ENCODE peak calls at places on chromosomes 12 and 14, in five cellular contexts. N is HepG2, O is upper lobe of left lung, W is K562, J is GM12878. F is an unnamed sample.

GRCh38 chr12:95736631-95737030 is 53.9 kb downstream of the NTN4 start:
- ATAC-seq in N (no peak), O (no peak), W (no peak), J (no peak), F (no peak)

GRCh38 chr14:64841121-64841611 is 38.5 kb downstream of the SPTB start:
- ATAC-seq in N (peak), O (no peak), W (peak), J (no peak), F (no peak)

GRCh38 chr12:59372971-59373370 is 222.9 kb upstream of the SLC16A7 start:
- ATAC-seq in N (peak), O (no peak), W (no peak), J (peak), F (no peak)

GRCh38 chr12:55624056-55624455 is 12.6 kb upstream of the OR10P1 start:
- ATAC-seq in N (no peak), O (no peak), W (no peak), J (peak), F (no peak)

GRCh38 chr14:90608281-90608680 is 207.9 kb downstream of the TTC7B start:
- ATAC-seq in N (no peak), O (peak), W (no peak), J (no peak), F (peak)

GRCh38 chr12:131720241-131720640 is 9.4 kb downstream of the SFSWAP start:
- ATAC-seq in N (no peak), O (no peak), W (no peak), J (no peak), F (no peak)

GRCh38 chr14:72075649-72076334 is 143.6 kb downstream of the RGS6 start:
- ATAC-seq in N (no peak), O (no peak), W (no peak), J (no peak), F (no peak)

GRCh38 chr12:26629864-26630263 is 203.1 kb downstream of the ITPR2 start:
- ATAC-seq in N (peak), O (no peak), W (peak), J (no peak), F (peak)

GRCh38 chr12:72271401-72271740 is 799 bp upstream of the TRHDE start:
- ATAC-seq in N (peak), O (no peak), W (peak), J (no peak), F (no peak)

GRCh38 chr14:45810152-45810872 is 557.3 kb upstream of the MIS18BP1 start:
- ATAC-seq in N (no peak), O (no peak), W (no peak), J (peak), F (no peak)

GRCh38 chr12:92363295-92364146 is 217.9 kb upstream of the BTG1 start:
- ATAC-seq in N (no peak), O (peak), W (peak), J (peak), F (peak)

GRCh38 chr12:46402451-46402850 is 29.9 kb upstream of the SLC38A2 start:
- ATAC-seq in N (no peak), O (no peak), W (no peak), J (no peak), F (peak)

GRCh38 chr14:63933110-63933509 is 80.3 kb downstream of the SYNE2 start:
- ATAC-seq in N (no peak), O (no peak), W (no peak), J (peak), F (no peak)

GRCh38 chr12:108147279-108147678 is 18.2 kb downstream of the WSCD2 start:
- ATAC-seq in N (no peak), O (no peak), W (no peak), J (no peak), F (no peak)

GRCh38 chr14:50082308-50082742 is 34.0 kb downstream of the VCPKMT start:
- ATAC-seq in N (peak), O (peak), W (no peak), J (peak), F (no peak)

GRCh38 chr14:21940887-21941855 is 267.6 kb upstream of the OR4E1 start:
- ATAC-seq in N (peak), O (no peak), W (peak), J (peak), F (no peak)

GRCh38 chr14:50734950-50735697 is 67.0 kb upstream of the SAV1 start:
- ATAC-seq in N (no peak), O (no peak), W (no peak), J (no peak), F (no peak)

GRCh38 chr12:106310687-106311086 is 8.2 kb downstream of the TCP11L2 start:
- ATAC-seq in N (no peak), O (no peak), W (peak), J (no peak), F (no peak)

GRCh38 chr14:53742226-53742607 is 214.4 kb downstream of the BMP4 start:
- ATAC-seq in N (no peak), O (no peak), W (no peak), J (no peak), F (no peak)
- TF ChIP-seq EP300 in N (no peak), O (no peak), W (no peak), J (no peak), F (no peak)

DNA sequence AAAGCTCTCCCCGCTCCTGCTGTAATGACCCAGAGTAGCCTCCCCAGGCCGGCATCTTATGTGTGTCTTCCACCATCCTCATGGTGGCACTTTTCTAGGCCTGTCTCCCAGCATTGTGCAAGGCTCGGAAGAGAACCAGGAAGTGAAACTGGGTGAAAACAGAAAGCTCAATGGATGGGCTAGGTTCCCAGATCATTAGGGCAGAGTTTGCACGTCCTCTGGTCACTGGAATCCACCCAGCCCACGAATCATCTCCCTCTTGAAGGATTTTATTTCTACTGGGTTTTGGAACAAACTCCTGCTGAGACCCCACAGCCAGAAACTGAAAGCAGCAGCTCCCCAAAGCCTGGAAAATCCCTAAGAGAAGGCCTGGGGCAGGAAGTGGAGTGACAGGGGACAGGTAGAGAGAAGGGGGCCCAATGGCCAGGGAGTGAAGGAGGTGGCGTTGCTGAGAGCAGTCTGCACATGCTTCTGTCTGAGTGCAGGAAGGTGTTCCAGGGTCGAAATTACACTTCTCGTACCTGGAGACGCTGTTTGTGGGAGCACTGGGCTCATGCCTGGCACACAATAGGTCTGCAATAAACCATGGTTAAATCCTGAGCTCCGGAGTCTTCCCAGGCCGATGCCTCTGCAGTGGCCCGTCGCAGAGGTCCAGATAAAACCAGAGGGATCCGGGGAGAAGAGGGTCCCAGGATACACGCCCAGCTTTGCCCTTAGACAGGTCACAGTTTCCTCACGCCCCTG is 15.6 kb downstream of the ACVRL1 start:
- ATAC-seq in N (peak), O (no peak), W (no peak), J (peak), F (peak)
- TF ChIP-seq POLR2AphosphoS5 in N (no peak), O (peak), W (no peak), J (no peak), F (peak)

GRCh38 chr12:63319936-63320633 is 169.1 kb upstream of the AVPR1A start:
- ATAC-seq in N (no peak), O (no peak), W (no peak), J (no peak), F (no peak)

GRCh38 chr12:63318313-63318712 is 167.3 kb upstream of the AVPR1A start:
- ATAC-seq in N (no peak), O (no peak), W (no peak), J (no peak), F (no peak)

GRCh38 chr12:63317880-63318279 is 166.9 kb upstream of the AVPR1A start:
- ATAC-seq in N (no peak), O (no peak), W (no peak), J (no peak), F (no peak)

GRCh38 chr12:63319386-63319785 is 168.4 kb upstream of the AVPR1A start:
- ATAC-seq in N (peak), O (no peak), W (no peak), J (peak), F (no peak)

DNA sequence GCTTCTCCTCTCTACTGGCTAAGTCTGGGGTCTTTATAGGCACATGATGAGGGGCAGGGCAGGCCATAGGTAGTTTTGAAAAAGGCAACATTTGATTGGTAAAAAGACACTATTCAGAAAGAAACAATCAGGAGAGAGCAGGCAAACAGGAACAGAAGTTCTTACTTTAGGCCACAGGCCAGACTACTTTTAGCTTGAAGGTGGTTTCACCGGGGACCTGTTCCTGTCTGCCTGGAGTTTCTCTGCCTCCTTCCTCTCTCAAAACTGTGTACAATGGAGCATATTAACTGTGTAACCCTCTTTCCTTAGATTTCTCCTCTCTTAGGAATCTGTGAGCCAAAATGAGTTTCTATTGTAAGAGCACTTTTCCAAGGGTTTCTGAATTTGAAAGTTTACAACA is 167.9 kb upstream of the AVPR1A start:
- ATAC-seq in N (no peak), O (no peak), W (no peak), J (no peak), F (no peak)
- TF ChIP-seq EP300 in N (no peak), O (no peak), W (no peak), J (no peak), F (no peak)

DNA sequence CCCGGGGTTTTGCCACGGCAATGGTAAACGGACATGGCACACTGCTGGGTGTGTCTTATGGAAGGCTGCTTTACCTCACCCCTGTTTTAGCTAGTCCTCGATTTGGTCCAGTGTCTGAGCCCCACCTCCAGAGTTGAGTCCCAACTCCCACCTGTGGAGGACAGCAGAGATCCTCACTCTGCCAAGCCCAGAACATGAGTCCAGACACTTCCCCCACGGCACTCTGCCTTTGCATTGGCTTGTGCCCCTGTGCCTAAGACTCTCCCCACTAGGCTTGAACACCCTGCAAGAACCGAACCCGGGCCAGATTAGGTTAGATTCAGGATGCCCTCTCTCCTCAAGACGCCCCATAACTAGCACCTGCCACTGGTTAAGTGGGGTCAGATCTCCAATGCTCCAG is 59.8 kb upstream of the C14orf180 start:
- ATAC-seq in N (no peak), O (no peak), W (no peak), J (no peak), F (no peak)
- TF ChIP-seq POLR2AphosphoS5 in N (no peak), O (no peak), W (no peak), J (no peak), F (no peak)

GRCh38 chr14:85273952-85274351 is 256.0 kb upstream of the FLRT2 start:
- ATAC-seq in N (no peak), O (no peak), W (no peak), J (no peak), F (no peak)
- TF ChIP-seq EP300 in N (no peak), O (no peak), W (no peak), J (no peak), F (no peak)

DNA sequence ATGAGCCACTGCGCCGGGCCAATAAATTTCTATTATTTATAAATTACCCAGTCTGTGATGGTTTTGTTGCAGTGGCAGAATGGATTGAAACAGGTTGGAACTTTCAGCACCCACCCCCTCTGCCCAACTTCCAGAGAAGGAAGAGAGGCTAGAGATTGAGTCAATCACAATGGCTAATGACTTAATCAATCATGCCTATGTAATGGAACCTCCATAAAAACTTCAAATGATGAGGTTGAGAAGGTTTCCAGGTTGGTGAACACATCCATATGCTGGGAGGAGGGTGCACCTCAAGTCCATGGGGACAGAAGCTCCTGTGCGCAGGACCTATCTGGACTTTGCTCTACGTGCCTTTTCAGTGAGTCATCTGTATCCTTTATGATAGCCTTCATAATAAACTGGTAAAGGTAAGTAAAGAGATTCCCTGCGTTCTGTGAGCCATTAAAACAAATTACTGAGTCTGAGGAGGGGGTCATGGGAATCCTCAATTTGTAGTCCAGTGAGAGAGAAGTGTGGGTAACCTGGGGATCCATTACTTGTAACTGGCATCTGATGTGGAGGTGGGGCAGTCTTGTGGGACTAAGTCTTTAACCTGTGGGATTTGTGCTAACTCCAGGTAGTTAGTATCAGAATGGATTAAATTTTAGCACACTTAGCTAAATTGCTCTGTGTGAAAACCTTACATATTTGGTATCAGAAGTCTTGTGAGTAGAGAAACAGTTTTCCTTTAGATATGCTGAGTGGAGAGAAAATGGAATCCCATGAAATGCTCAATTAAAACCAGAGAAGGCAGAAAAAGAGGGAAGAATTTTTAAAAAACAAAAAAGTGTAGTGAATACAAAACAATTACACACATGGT is 11.7 kb upstream of the NGDN start:
- ATAC-seq in N (peak), O (no peak), W (no peak), J (no peak), F (no peak)
- TF ChIP-seq POLR2AphosphoS5 in N (no peak), O (no peak), W (no peak), J (no peak), F (no peak)

F was measured in gastroesophageal sphincter.